ENCODE peak calls at places on chromosomes 16 and 17, in seven cellular contexts. X is HT-29; G is right lobe of liver; Y is AML-193; A is stimulated activated CD8-positive, alpha-beta memory T cell treated with anti-CD3 and anti-CD28 coated beads, Interleukin-7, amount 100 ng/mL, for 24 hours; S is stimulated activated CD4-positive, alpha-beta T cell treated with anti-CD3 and anti-CD28 coated beads, Interleukin-4, amount 100 ng/mL, for 4 hours; M is memory B cell. B is an unnamed sample.

GRCh38 chr17:80195671-80196529 is 24.2 kb downstream of the SGSH start:
- DNase-seq in X (peak), G (no peak), Y (peak), A (peak), S (peak), M (peak), B (peak)

GRCh38 chr17:260031-260791 is 78.8 kb upstream of the DOC2B start:
- DNase-seq in X (no peak), G (peak), Y (no peak), A (no peak), S (no peak), M (no peak), B (no peak)

GRCh38 chr16:88539261-88539651 is 30.9 kb upstream of the ZC3H18 start:
- DNase-seq in X (no peak), G (no peak), Y (no peak), A (no peak), S (no peak), M (no peak), B (no peak)

GRCh38 chr16:21175397-21175796 is 16.9 kb downstream of the LDAF1 start:
- DNase-seq in X (no peak), G (no peak), Y (no peak), A (no peak), S (no peak), M (no peak), B (no peak)

GRCh38 chr16:4182581-4183257 is 59.2 kb downstream of the SRL start:
- DNase-seq in X (no peak), G (no peak), Y (peak), A (no peak), S (no peak), M (no peak), B (no peak)

GRCh38 chr17:3556905-3557767 is 476 bp downstream of the TRPV3 start:
- DNase-seq in X (peak), G (no peak), Y (no peak), A (no peak), S (no peak), M (no peak), B (no peak)

GRCh38 chr17:30450125-30451027 is 26.8 kb upstream of the GOSR1 start:
- DNase-seq in X (peak), G (no peak), Y (no peak), A (no peak), S (no peak), M (no peak), B (no peak)

GRCh38 chr17:50634123-50634914 is at the start of gene ABCC3:
- DNase-seq in X (peak), G (peak), Y (no peak), A (no peak), S (no peak), M (no peak), B (peak)

GRCh38 chr17:2235792-2236365 is 67.7 kb downstream of the SMG6 start:
- DNase-seq in X (no peak), G (no peak), Y (no peak), A (no peak), S (no peak), M (no peak), B (no peak)

GRCh38 chr16:49276646-49277385 is 4.8 kb downstream of the CBLN1 start:
- DNase-seq in X (no peak), G (no peak), Y (no peak), A (no peak), S (no peak), M (no peak), B (no peak)

GRCh38 chr16:48681520-48681919 is 71.5 kb upstream of the N4BP1 start:
- DNase-seq in X (no peak), G (no peak), Y (no peak), A (no peak), S (no peak), M (no peak), B (no peak)

GRCh38 chr17:48500435-48501426 is 30.1 kb downstream of the HOXB1 start:
- DNase-seq in X (peak), G (no peak), Y (no peak), A (no peak), S (no peak), M (no peak), B (peak)